ENCODE peak calls at places on chromosome 5, in four cellular contexts. F is IMR-90, U is mammary epithelial cell, E is stomach. P is an unnamed sample. For H3K4me1, the result is how much of the 10 kb centered on the place peaks cover.

GRCh38 chr5:137607771-137608170 is 108.6 kb upstream of the SPOCK1 start:
- DNase-seq in U (no peak), E (no peak), F (no peak), P (no peak)

GRCh38 chr5:119355636-119356383 is at the start of gene TNFAIP8:
- DNase-seq in F (peak), E (peak), U (peak), P (peak)

GRCh38 chr5:142644640-142645361 is 41.1 kb downstream of the FGF1 start:
- DNase-seq in U (peak), F (peak), E (no peak), P (peak)

GRCh38 chr5:106418196-106418595 is 1252.5 kb downstream of the EFNA5 start:
- DNase-seq in U (no peak), F (peak), E (no peak), P (no peak)

GRCh38 chr5:160479220-160479619 is 57.6 kb downstream of the PTTG1 start:
- DNase-seq in U (no peak), F (no peak), E (no peak), P (no peak)

GRCh38 chr5:10545084-10545483 is 18.8 kb upstream of the ANKRD33B start:
- DNase-seq in U (no peak), E (no peak), F (no peak), P (no peak)

GRCh38 chr5:16854351-16854750 is 81.7 kb downstream of the MYO10 start:
- DNase-seq in U (no peak), F (no peak), E (no peak), P (no peak)

GRCh38 chr5:60487885-60488425 is 212.0 kb downstream of the DEPDC1B start:
- DNase-seq in U (no peak), E (peak), F (no peak), P (peak)

GRCh38 chr5:10684303-10685086 is 76.5 kb downstream of the DAP start:
- DNase-seq in F (no peak), U (peak), E (no peak), P (peak)

GRCh38 chr5:131382407-131383395 is 118.8 kb downstream of the CDC42SE2 start:
- DNase-seq in F (peak), U (peak), E (no peak), P (peak)

GRCh38 chr5:174533771-174534221 is 190.6 kb upstream of the MSX2 start:
- DNase-seq in U (peak), E (no peak), F (peak), P (peak)

GRCh38 chr5:163245584-163245983 is 191.8 kb upstream of the CCNG1 start:
- DNase-seq in U (no peak), F (no peak), E (no peak), P (no peak)

GRCh38 chr5:172147857-172148256 is 40.2 kb downstream of the STK10 start:
- DNase-seq in F (no peak), E (no peak), U (no peak), P (no peak)

GRCh38 chr5:172148381-172148780 is 39.6 kb downstream of the STK10 start:
- DNase-seq in U (no peak), E (no peak), F (no peak), P (no peak)

GRCh38 chr5:172150514-172151425 is 37.3 kb downstream of the STK10 start:
- DNase-seq in U (no peak), E (peak), F (peak), P (no peak)

GRCh38 chr5:172146748-172147092 is 41.3 kb downstream of the STK10 start:
- DNase-seq in F (no peak), U (no peak), E (no peak), P (no peak)

DNA sequence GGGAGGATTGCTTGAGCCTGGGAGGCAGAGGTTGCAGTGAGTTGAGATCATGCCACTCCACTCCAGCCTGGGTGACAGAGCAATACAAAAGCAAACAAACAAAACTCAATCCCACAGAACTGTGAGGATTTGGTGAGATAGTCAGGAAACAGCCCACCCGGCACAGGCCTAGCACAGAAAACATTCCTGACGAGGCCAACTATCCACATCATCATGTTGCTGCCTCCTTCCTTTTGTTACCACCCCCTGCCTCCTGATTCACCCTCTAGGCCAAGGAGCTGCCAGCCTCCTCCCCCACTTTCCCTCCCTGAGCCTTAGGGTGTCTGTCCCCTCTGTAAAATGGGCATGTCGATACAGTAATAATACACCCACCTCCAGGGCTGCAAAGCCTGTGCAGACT is 39.0 kb downstream of the STK10 start:
- DNase-seq in U (no peak), E (no peak), F (peak), P (no peak)
- H3K4me1 ChIP-seq in U (under half), E (half or more), F (under half), P (under half)

DNA sequence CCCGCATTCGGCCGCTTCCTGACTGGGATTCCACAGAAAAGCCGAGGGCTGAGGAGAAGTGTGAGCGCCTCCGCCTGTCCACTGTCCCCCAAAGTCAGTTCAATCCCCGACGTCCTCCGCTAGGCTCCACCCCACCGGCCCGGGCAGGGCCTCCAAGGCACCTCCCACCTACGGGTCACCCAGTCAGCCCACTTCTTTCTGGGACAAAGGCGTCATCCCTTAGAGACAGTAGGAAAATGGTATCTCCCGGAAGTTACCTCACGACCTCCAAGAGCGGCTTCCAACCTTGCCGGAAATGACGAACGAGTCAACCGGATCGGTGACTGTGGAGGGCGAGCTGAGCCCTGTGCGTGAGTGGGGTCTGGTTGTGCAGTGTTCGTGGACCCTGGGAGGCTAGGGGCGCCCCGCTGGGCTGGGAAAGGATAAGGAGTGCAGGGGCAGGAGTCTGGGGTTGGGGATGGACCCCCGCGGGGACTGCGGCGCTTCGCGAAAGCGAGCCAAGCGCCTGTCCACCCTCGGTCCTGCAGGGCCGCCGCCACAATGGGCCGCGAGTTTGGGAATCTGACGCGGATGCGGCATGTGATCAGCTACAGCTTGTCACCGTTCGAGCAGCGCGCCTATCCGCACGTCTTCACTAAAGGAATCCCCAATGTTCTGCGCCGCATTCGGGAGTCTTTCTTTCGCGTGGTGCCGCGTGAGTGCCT is at the start of the genes GDF9 and UQCRQ:
- DNase-seq in E (peak), F (peak), U (peak), P (peak)
- TF ChIP-seq CTCF in E (no peak), F (peak), U (no peak), P (peak)

GRCh38 chr5:135999396-136000139 is 29.2 kb upstream of the TGFBI start:
- DNase-seq in F (peak), U (peak), E (no peak), P (peak)
- H3K27ac ChIP-seq in F (peak), U (no peak), E (no peak), P (no peak)

GRCh38 chr5:149422429-149423286 is 43.6 kb upstream of the IL17B start:
- DNase-seq in E (no peak), U (no peak), F (peak), P (no peak)

GRCh38 chr5:149421834-149422233 is 42.7 kb upstream of the IL17B start:
- DNase-seq in U (no peak), E (no peak), F (peak), P (no peak)

GRCh38 chr5:149419532-149420485 is 40.7 kb upstream of the IL17B start:
- DNase-seq in U (no peak), E (no peak), F (no peak), P (no peak)

GRCh38 chr5:149420509-149421371 is 41.6 kb upstream of the IL17B start:
- DNase-seq in E (peak), F (peak), U (no peak), P (no peak)

DNA sequence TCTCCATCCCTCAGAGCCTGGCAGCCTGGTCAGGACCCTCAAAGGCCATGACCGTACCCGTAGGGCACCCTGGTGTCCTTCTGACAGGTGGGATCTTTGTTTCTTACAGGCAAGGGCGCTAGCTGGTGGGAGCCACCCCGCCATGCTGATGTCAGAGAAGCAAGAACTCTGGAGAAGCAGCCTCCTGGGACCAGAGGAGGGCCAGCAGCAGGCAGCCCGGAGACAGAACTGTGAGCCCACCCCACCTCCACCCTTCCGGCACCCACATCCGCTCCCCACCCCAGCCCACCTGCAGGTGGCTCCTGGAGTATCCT is 42.2 kb upstream of the IL17B start:
- DNase-seq in E (no peak), F (no peak), U (no peak), P (no peak)
- H3K4me1 ChIP-seq in E (half or more), F (half or more), U (under half), P (under half)

P was measured in foreskin keratinocyte.